ENCODE peak calls at places on chromosomes 16 and 17, in four cellular contexts. One of them, this sample, is unnamed.

GRCh38 chr17:6381052-6381451 is 53.9 kb downstream of the AIPL1 start:
- DNase-seq in A549: peak; percentile 48
- DNase-seq in mesendoderm: no peak
- DNase-seq in endodermal cell: no peak
- DNase-seq in this sample: peak; percentile 55

GRCh38 chr17:14308965-14309879 is 8.3 kb downstream of the HS3ST3B1 start:
- DNase-seq in mesendoderm: peak; percentile 99
- DNase-seq in A549: peak; percentile 43
- DNase-seq in endodermal cell: peak; percentile 100
- DNase-seq in this sample: peak; percentile 96

GRCh38 chr17:27644586-27644985 is 13.6 kb downstream of the LGALS9 start:
- DNase-seq in mesendoderm: no peak
- DNase-seq in A549: no peak
- DNase-seq in endodermal cell: no peak
- DNase-seq in this sample: peak; percentile 14

GRCh38 chr17:50943575-50943933 is 77.4 kb upstream of the TOB1 start:
- DNase-seq in A549: no peak
- DNase-seq in endodermal cell: peak; percentile 47
- DNase-seq in mesendoderm: no peak
- DNase-seq in this sample: no peak

GRCh38 chr17:68576811-68577551 is 24.2 kb downstream of the FAM20A start:
- DNase-seq in endodermal cell: peak; percentile 68
- DNase-seq in A549: no peak
- DNase-seq in mesendoderm: no peak
- DNase-seq in this sample: peak; percentile 89

GRCh38 chr17:7740481-7741001 is 23.0 kb downstream of the DNAH2 start:
- DNase-seq in A549: no peak
- DNase-seq in endodermal cell: no peak
- DNase-seq in mesendoderm: no peak
- DNase-seq in this sample: no peak

GRCh38 chr17:27947005-27947406 is 53.8 kb upstream of the LYRM9 start:
- DNase-seq in A549: no peak
- DNase-seq in mesendoderm: no peak
- DNase-seq in endodermal cell: no peak
- DNase-seq in this sample: no peak

GRCh38 chr16:50674831-50675230 is 6.3 kb downstream of the SNX20 start:
- DNase-seq in A549: no peak
- DNase-seq in mesendoderm: no peak
- DNase-seq in endodermal cell: no peak
- DNase-seq in this sample: no peak

GRCh38 chr17:29867643-29868181 is 62.3 kb downstream of the SSH2 start:
- DNase-seq in A549: no peak
- DNase-seq in mesendoderm: no peak
- DNase-seq in endodermal cell: no peak
- DNase-seq in this sample: peak; percentile 8

GRCh38 chr17:7392696-7393612 is 1.4 kb downstream of the PLSCR3 start:
- DNase-seq in endodermal cell: peak; percentile 84
- DNase-seq in mesendoderm: peak; percentile 18
- DNase-seq in A549: no peak
- DNase-seq in this sample: no peak

GRCh38 chr17:63983326-63983725 is 10.6 kb upstream of the SCN4A start:
- DNase-seq in endodermal cell: no peak
- DNase-seq in mesendoderm: no peak
- DNase-seq in A549: no peak
- DNase-seq in this sample: no peak

GRCh38 chr17:16911141-16911937 is 60.6 kb downstream of the TNFRSF13B start:
- DNase-seq in endodermal cell: peak; percentile 42
- DNase-seq in A549: no peak
- DNase-seq in mesendoderm: no peak
- DNase-seq in this sample: no peak

GRCh38 chr16:30092373-30093010 is 768 bp upstream of the TBX6 start:
- DNase-seq in A549: peak; percentile 96
- DNase-seq in endodermal cell: peak; percentile 95
- DNase-seq in mesendoderm: peak; percentile 95
- DNase-seq in this sample: peak; percentile 79

GRCh38 chr16:24035127-24035842 is 199.5 kb downstream of the PRKCB start:
- DNase-seq in A549: no peak
- DNase-seq in endodermal cell: no peak
- DNase-seq in mesendoderm: no peak
- DNase-seq in this sample: no peak

GRCh38 chr17:42518046-42518754 is 17.8 kb upstream of the NAGLU start:
- DNase-seq in A549: peak; percentile 94
- DNase-seq in endodermal cell: no peak
- DNase-seq in mesendoderm: no peak
- DNase-seq in this sample: peak; percentile 96

GRCh38 chr17:38415250-38416194 is 12.7 kb upstream of the ARHGAP23 start:
- DNase-seq in mesendoderm: peak; percentile 89
- DNase-seq in A549: no peak
- DNase-seq in endodermal cell: peak; percentile 90
- DNase-seq in this sample: peak; percentile 74

GRCh38 chr16:27387724-27388123 is 14.2 kb upstream of the IL21R start:
- DNase-seq in endodermal cell: no peak
- DNase-seq in A549: no peak
- DNase-seq in mesendoderm: no peak
- DNase-seq in this sample: peak; percentile 33

GRCh38 chr16:46857261-46857962 is 26.4 kb upstream of the C16orf87 start:
- DNase-seq in A549: peak; percentile 55
- DNase-seq in mesendoderm: no peak
- DNase-seq in endodermal cell: no peak
- DNase-seq in this sample: peak; percentile 85

GRCh38 chr16:84648595-84649510 is 542 bp downstream of the KLHL36 start:
- DNase-seq in A549: peak; percentile 47
- DNase-seq in mesendoderm: no peak
- DNase-seq in endodermal cell: peak; percentile 78
- DNase-seq in this sample: peak; percentile 40

GRCh38 chr17:16449121-16449570 is 33.8 kb downstream of the TRPV2 start:
- DNase-seq in endodermal cell: no peak
- DNase-seq in mesendoderm: no peak
- DNase-seq in A549: no peak
- DNase-seq in this sample: peak; percentile 80

GRCh38 chr16:8109510-8110369 is 480.6 kb downstream of the TMEM114 start:
- DNase-seq in endodermal cell: no peak
- DNase-seq in A549: no peak
- DNase-seq in mesendoderm: no peak
- DNase-seq in this sample: no peak

GRCh38 chr17:50614471-50615051 is 20.1 kb upstream of the ABCC3 start:
- DNase-seq in A549: no peak
- DNase-seq in mesendoderm: no peak
- DNase-seq in endodermal cell: no peak
- DNase-seq in this sample: no peak

GRCh38 chr17:57674894-57675293 is 70.2 kb downstream of the CCDC182 start:
- DNase-seq in mesendoderm: no peak
- DNase-seq in A549: no peak
- DNase-seq in endodermal cell: peak; percentile 39
- DNase-seq in this sample: no peak

GRCh38 chr17:73770849-73771229 is 126.6 kb upstream of the SDK2 start:
- DNase-seq in A549: no peak
- DNase-seq in mesendoderm: no peak
- DNase-seq in endodermal cell: no peak
- DNase-seq in this sample: no peak

GRCh38 chr16:67378642-67379041 is 14.7 kb downstream of the TPPP3 start:
- DNase-seq in mesendoderm: no peak
- DNase-seq in A549: no peak
- DNase-seq in endodermal cell: no peak
- DNase-seq in this sample: peak; percentile 27

DNA sequence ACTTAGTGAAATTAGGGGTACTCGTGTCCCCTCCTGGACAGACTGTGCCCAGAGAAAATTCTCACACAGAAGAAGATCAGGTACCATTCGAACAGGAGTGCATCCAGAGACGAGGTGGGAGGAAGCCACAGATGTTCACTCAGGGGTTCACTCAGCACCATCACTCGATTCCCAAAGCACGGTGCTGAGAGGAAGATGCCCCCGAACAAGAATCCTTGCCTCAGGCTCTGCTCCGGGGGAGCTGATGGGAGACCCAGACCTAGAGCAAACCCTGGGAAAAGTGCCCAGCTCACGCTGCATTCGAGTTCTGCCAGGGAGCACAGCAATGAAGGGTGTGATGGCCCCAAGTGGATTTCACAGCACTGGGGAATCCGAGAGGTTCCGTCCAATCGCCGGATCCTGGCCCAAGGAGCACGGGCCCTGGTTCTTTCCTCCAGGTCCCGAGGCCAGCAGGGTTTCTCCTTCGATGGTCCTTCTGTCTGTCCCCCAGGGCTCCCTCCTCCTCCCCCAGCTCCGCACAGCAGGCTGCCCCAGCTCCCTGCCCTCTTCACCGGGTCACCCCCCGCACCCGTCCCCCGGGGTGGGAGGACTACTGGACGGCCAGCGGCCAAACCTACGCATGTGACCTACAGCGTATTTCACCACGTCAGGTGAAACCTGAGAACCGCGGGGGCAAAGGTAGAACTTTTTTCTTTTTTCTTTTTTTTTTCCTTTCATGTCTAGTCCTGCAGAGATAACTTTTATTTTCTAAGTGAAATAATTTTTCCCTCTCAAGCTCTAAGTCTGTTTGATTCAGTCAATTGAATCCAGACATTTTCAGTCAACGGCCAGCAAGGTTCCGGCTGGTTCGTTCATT is 10.2 kb upstream of the UBE2I start:
- DNase-seq in A549: no peak
- DNase-seq in mesendoderm: no peak
- DNase-seq in endodermal cell: no peak
- DNase-seq in this sample: no peak
- H3K27ac ChIP-seq in A549: no peak overlapping the region
- H3K27ac ChIP-seq in mesendoderm: no peak overlapping the region
- H3K27ac ChIP-seq in endodermal cell: no peak overlapping the region
- H3K27ac ChIP-seq in this sample: no peak overlapping the region

DNA sequence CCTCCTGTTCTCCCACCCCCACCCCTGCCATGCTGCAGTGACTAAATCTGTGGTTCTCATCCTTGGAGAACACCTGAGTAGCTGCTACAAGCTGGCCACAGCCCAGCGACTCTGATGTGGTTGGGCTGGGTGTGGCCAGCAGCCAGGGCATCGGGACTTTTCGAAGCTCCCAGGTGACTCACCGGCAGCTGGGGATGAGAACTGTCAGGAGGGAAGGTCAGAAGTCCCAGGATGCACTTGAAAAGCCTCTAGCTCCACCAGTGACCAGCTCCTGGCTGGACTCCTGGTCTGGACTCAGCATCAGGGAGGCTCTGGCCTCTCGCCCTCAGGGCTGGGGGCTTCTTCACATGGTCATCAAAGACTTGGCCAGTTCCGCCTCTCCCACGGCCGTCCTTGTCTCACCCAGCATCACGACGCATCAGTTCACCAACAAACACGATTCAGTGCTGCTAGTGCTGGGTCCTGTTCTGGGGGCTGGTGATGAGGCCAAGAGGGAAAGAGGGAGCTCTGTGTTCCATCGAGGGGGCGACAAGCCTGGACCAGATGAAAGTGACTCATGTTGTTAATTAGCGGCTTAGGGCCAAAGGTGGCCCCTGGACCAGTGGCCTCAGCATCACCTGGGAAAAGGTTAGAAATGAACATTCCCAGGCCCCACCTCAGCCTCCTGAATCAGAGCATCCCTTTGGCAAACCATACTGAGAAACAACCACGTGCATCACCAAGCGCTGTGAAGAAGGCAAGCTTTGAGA is 3.9 kb upstream of the C17orf99 start:
- DNase-seq in endodermal cell: peak; percentile 80
- DNase-seq in A549: peak; percentile 85
- DNase-seq in mesendoderm: peak; percentile 61
- DNase-seq in this sample: peak; percentile 71
- H3K27ac ChIP-seq in endodermal cell: no peak overlapping the region
- H3K27ac ChIP-seq in A549: peak overlapping the region; percentile 4
- H3K27ac ChIP-seq in mesendoderm: no peak overlapping the region
- H3K27ac ChIP-seq in this sample: no peak overlapping the region

GRCh38 chr16:4140652-4141051 is 24.4 kb upstream of the ADCY9 start:
- DNase-seq in mesendoderm: no peak
- DNase-seq in endodermal cell: no peak
- DNase-seq in A549: no peak
- DNase-seq in this sample: no peak
- H3K27ac ChIP-seq in mesendoderm: no peak overlapping the region
- H3K27ac ChIP-seq in endodermal cell: peak overlapping the region; percentile 6
- H3K27ac ChIP-seq in A549: peak overlapping the region; percentile 9
- H3K27ac ChIP-seq in this sample: no peak overlapping the region

DNA sequence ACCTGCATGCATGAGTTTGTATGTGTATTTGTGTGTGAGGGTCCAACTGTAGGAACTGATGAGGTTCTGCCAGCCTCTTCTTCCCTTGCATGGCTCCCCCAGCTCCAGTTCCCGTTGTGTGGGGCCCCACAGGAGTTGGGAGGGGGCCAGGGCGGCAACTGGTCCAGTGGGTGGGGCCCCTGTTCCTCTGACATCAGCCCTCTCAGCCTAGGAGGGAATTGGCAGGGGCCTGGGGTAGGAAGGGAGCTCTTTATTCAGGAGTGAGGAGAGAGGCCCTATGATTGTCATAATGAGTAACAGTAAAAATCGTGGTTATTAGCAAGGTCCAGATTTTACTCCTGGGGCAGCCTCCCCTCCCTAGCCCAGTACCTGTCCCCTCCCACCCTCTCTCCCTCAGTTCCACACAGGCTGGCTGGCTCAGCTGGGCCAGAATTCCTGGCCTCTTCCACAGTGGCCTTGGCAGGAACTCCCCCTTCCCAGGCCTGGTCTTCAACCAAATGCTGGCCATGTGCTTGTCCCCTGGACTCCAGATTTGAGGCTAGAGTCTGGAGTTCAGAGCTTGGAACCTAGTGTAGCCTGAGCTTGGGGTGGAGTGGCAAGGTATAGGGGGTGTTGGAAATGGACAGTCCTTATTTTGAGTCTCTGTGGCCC is 18.9 kb downstream of the RARA start:
- DNase-seq in mesendoderm: no peak
- DNase-seq in A549: no peak
- DNase-seq in endodermal cell: no peak
- DNase-seq in this sample: peak; percentile 66
- H3K27ac ChIP-seq in mesendoderm: no peak overlapping the region
- H3K27ac ChIP-seq in A549: no peak overlapping the region
- H3K27ac ChIP-seq in endodermal cell: no peak overlapping the region
- H3K27ac ChIP-seq in this sample: peak overlapping the region; percentile 59